ENCODE peak calls at places on chromosomes 16 and 17, in six cellular contexts. Y is colonic mucosa, R is adipocyte, C is IMR-90, W is kidney, J is GM23248. G is an unnamed sample.

GRCh38 chr17:7634384-7634783 is 4.4 kb downstream of the SHBG start:
- DNase-seq in Y (peak; percentile 52), C (peak; percentile 41), J (peak; percentile 54), R (peak; percentile 46), W (peak; percentile 80), G (no peak)

GRCh38 chr17:17467720-17468119 is 9.1 kb upstream of the MED9 start:
- DNase-seq in Y (peak; percentile 83), R (no peak), J (peak; percentile 36), W (no peak), C (peak; percentile 8), G (no peak)

GRCh38 chr16:85625053-85625452 is 11.9 kb downstream of the GSE1 start:
- DNase-seq in W (no peak), J (no peak), R (no peak), Y (no peak), C (no peak), G (no peak)

GRCh38 chr17:50575581-50576210 is 15.2 kb downstream of the CACNA1G start:
- DNase-seq in J (no peak), Y (no peak), R (no peak), C (no peak), W (no peak), G (no peak)

GRCh38 chr17:10050597-10051101 is 145.6 kb upstream of the RCVRN start:
- DNase-seq in J (peak; percentile 32), Y (peak; percentile 37), C (peak; percentile 88), R (no peak), W (peak; percentile 43), G (no peak)

GRCh38 chr17:42679001-42679491 is 2.3 kb upstream of the PLEKHH3 start:
- DNase-seq in R (peak; percentile 64), W (peak; percentile 88), J (peak; percentile 70), C (peak; percentile 39), Y (peak; percentile 75), G (no peak)

GRCh38 chr16:53664724-53665345 is 38.8 kb downstream of the RPGRIP1L start:
- DNase-seq in Y (no peak), R (peak; percentile 71), W (no peak), J (peak; percentile 96), C (peak; percentile 84), G (no peak)

GRCh38 chr16:85204242-85205010 is 92.2 kb upstream of the CIBAR2 start:
- DNase-seq in J (peak; percentile 96), Y (no peak), R (peak; percentile 80), W (no peak), C (peak; percentile 93), G (no peak)

GRCh38 chr17:41615454-41615853 is 2.9 kb upstream of the KRT16 start:
- DNase-seq in C (no peak), W (no peak), Y (no peak), R (no peak), J (peak; percentile 29), G (no peak)

GRCh38 chr17:20961551-20961950 is 81.3 kb downstream of the USP22 start:
- DNase-seq in C (no peak), J (no peak), R (peak; percentile 75), Y (no peak), W (no peak), G (no peak)

GRCh38 chr16:83418565-83418964 is 389.2 kb upstream of the HSBP1 start:
- DNase-seq in R (no peak), C (no peak), W (no peak), J (no peak), Y (no peak), G (no peak)

GRCh38 chr17:68759343-68760140 is 158.4 kb upstream of the FAM20A start:
- DNase-seq in R (peak; percentile 99), C (peak; percentile 93), Y (peak; percentile 90), W (peak; percentile 94), J (peak; percentile 98), G (peak; percentile 80)

GRCh38 chr16:23060458-23061320 is 88.6 kb downstream of the USP31 start:
- DNase-seq in C (peak; percentile 77), Y (peak; percentile 70), R (peak; percentile 90), J (peak; percentile 78), W (no peak), G (peak; percentile 55)

GRCh38 chr17:4902540-4902939 is 358 bp downstream of the CHRNE start:
- DNase-seq in Y (no peak), C (no peak), R (no peak), J (no peak), W (no peak), G (no peak)

GRCh38 chr17:40598021-40598927 is 33.0 kb upstream of the CCR7 start:
- DNase-seq in J (no peak), C (no peak), R (no peak), W (peak; percentile 79), Y (no peak), G (no peak)

GRCh38 chr17:61862975-61863800 is at the start of gene BRIP1:
- DNase-seq in J (peak; percentile 98), Y (peak; percentile 96), R (peak; percentile 98), C (peak; percentile 93), W (peak; percentile 96), G (peak; percentile 77)

GRCh38 chr16:27259710-27260109 is 8.9 kb downstream of the NSMCE1 start:
- DNase-seq in R (no peak), Y (no peak), W (no peak), J (no peak), C (no peak), G (no peak)

GRCh38 chr17:60526726-60527125 is 684 bp upstream of the APPBP2 start:
- DNase-seq in Y (no peak), R (peak; percentile 61), W (no peak), C (peak; percentile 48), J (peak; percentile 53), G (no peak)

GRCh38 chr17:71417142-71417541 is 703.7 kb upstream of the SOX9 start:
- DNase-seq in Y (no peak), C (no peak), W (no peak), J (no peak), R (peak; percentile 47), G (no peak)

GRCh38 chr17:75693500-75694481 is 26.7 kb downstream of the SAP30BP start:
- DNase-seq in W (peak; percentile 92), C (peak; percentile 56), Y (no peak), J (peak; percentile 96), R (peak; percentile 97), G (no peak)

GRCh38 chr17:18259621-18260331 is 686 bp upstream of the MIEF2 start:
- DNase-seq in R (no peak), W (no peak), C (peak; percentile 20), J (peak; percentile 40), Y (no peak), G (no peak)

GRCh38 chr16:14285542-14286380 is 214.6 kb downstream of the MRTFB start:
- DNase-seq in Y (peak; percentile 94), J (peak; percentile 90), W (peak; percentile 97), R (peak; percentile 96), C (peak; percentile 97), G (peak; percentile 77)

DNA sequence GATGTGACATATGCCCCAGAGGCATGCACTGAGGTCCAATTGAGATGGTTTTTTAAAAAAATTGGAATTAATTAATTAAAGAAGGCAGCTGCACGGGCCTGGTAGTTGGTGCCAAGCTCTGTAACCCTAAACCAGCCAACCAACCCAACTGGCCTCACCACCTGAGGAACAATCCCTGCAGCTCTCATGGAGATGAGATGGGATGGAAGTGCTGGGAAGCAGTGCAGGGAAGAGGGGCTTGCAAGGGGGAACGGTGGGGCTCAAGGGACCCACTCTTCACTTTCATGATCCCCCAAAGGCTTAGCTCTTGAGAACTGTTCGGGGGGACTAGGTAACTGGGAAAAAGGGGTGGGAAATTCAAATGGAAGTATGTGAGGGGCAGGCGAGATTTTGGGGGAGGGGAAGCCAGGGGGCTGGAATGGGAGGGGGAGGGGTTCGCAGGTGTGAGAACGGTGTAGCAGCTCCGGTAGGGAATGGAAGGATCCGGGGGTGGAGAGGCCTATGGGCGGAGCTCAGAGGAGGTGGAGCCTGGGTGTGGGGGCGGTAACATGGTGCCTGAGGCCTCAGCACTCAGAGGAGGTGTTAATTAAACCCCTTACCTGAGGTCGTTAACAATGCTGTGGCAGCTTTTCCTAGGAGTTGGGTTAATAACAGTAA is 9.3 kb upstream of the ZNF652 start:
- DNase-seq in C (no peak), J (no peak), W (no peak), R (no peak), Y (no peak), G (no peak)
- H3K9ac ChIP-seq in C (no peak overlapping the region), J (no peak overlapping the region), W (no peak overlapping the region), R (no peak overlapping the region), Y (no peak overlapping the region), G (no peak overlapping the region)

GRCh38 chr17:9011001-9011400 is 10.3 kb upstream of the NTN1 start:
- DNase-seq in R (no peak), C (no peak), W (no peak), Y (no peak), J (no peak), G (no peak)
- H3K4me3 ChIP-seq in R (no peak overlapping the region), C (no peak overlapping the region), W (no peak overlapping the region), Y (no peak overlapping the region), J (no peak overlapping the region), G (no peak overlapping the region)

GRCh38 chr17:47822785-47823184 is 1.2 kb upstream of the OSBPL7 start:
- DNase-seq in C (no peak), R (no peak), J (no peak), Y (no peak), W (no peak), G (no peak)
- H3K36me3 ChIP-seq in C (peaks cover 45% of the 10 kb centered on the region), R (peaks cover 39% of the 10 kb centered on the region), J (peaks cover 7% of the 10 kb centered on the region), Y (peaks cover 13% of the 10 kb centered on the region), W (peaks cover 26% of the 10 kb centered on the region), G (peaks cover 21% of the 10 kb centered on the region)

DNA sequence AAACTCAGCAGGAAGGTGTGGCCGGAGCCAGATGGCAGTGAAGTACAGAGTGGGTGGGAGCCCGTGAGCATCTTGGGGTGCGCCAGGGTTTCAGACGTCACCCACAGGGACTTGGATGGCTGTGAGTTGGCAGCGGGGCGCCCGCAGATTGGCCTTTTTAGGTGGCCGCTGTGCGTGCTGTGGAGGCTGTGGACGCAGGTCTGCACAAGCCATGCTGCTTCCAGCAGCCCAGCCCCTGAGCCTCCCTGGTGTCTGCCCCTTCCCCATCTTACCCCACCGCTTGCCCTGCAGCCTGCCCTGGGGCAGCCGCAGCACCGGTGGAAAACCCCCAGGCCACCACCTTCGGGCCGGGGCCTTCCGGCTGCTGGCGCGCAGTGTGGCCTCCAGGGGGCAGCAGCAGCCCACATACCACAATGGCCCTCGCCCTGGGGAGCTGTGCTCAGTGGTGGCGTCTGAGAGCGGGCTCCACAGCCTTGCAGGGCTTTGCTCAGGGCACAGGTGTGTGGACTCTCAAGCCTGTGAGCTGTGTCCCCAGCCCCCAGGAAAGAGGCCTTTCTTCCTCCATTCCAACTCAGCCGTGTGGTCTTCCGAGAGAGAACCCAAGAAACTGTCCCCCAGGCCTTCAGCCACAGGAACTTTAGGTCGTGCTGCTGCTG is 11.8 kb downstream of the ENDOV start:
- DNase-seq in R (peak; percentile 83), W (peak; percentile 90), J (peak; percentile 83), C (peak; percentile 50), Y (peak; percentile 66), G (no peak)
- H3K9ac ChIP-seq in R (no peak overlapping the region), W (no peak overlapping the region), J (no peak overlapping the region), C (no peak overlapping the region), Y (no peak overlapping the region), G (no peak overlapping the region)

DNA sequence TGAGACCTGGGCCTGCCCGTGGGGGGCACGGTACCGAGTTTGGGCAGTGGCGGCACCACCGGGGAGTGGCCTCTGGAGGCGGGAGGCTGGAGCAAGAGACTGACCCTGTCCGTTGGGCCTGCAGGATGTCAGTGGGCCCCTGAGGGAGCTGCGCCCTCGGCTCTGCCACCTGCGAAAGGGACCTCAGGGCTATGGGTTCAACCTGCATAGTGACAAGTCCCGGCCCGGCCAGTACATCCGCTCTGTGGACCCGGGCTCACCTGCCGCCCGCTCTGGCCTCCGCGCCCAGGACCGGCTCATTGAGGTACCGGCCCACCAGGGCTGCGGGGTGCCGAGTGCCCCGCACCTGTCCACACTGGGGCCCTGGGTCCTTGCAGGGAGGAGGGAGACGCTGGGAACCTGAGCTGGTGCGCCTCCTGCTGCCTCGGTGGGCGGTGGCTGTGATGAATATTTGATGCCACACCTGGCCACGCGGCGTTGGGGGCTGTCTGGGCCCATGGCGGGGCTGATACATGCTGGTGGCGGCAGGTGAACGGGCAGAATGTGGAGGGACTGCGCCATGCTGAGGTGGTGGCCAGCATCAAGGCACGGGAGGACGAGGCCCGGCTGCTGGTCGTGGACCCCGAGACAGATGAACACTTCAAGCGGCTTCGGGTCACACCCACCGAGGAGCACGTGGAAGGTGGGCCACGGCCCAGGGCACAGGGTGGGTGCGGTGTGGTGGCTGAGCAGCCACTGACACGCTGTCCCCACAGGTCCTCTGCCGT is 9.7 kb downstream of the NHERF2 start:
- DNase-seq in J (no peak), R (no peak), C (no peak), W (peak; percentile 77), Y (no peak), G (no peak)
- H3K4me3 ChIP-seq in J (peak overlapping the region; percentile 50), R (no peak overlapping the region), C (no peak overlapping the region), W (no peak overlapping the region), Y (no peak overlapping the region), G (peak overlapping the region; percentile 47)